ENCODE peak calls at places on chromosomes 11 and 22, in seven cellular contexts. J, I, V, T, N, O and U are unnamed samples.

GRCh38 chr22:46660604-46661201 is 40.5 kb downstream of the GRAMD4 start:
- DNase-seq in T (no peak), J (no peak), O (no peak), I (peak; percentile 65), V (no peak), N (peak; percentile 93), U (no peak)

GRCh38 chr11:65434667-65435179 is 12.1 kb downstream of the NEAT1 start:
- DNase-seq in N (no peak), T (no peak), I (no peak), J (no peak), O (no peak), V (no peak), U (no peak)

GRCh38 chr22:36386900-36387663 is 685 bp downstream of the MYH9 start:
- DNase-seq in V (no peak), I (peak; percentile 81), N (no peak), J (no peak), T (no peak), O (peak; percentile 64), U (no peak)

GRCh38 chr11:83006877-83007330 is 64.8 kb downstream of the RAB30 start:
- DNase-seq in I (peak; percentile 66), V (no peak), T (no peak), J (no peak), O (peak; percentile 58), N (no peak), U (no peak)

GRCh38 chr11:68471360-68472340 is 11.1 kb downstream of the PPP6R3 start:
- DNase-seq in T (no peak), O (peak; percentile 50), V (no peak), I (peak; percentile 37), J (peak; percentile 64), N (no peak), U (peak; percentile 46)

GRCh38 chr11:88631497-88631896 is 294.0 kb upstream of the CTSC start:
- DNase-seq in J (peak; percentile 14), N (no peak), T (no peak), O (no peak), I (no peak), V (no peak), U (no peak)

GRCh38 chr11:60905551-60906113 is 753 bp downstream of the PRPF19 start:
- DNase-seq in T (no peak), I (peak; percentile 41), J (peak; percentile 36), N (no peak), V (no peak), O (no peak), U (no peak)

GRCh38 chr11:20647976-20648565 is 21.3 kb upstream of the NELL1 start:
- DNase-seq in N (peak; percentile 46), I (peak; percentile 51), J (peak; percentile 22), O (peak; percentile 74), T (no peak), V (no peak), U (peak; percentile 12)

GRCh38 chr11:123020968-123021367 is 39.3 kb upstream of the BSX start:
- DNase-seq in N (peak; percentile 19), J (peak; percentile 27), T (no peak), I (peak; percentile 16), V (no peak), O (peak; percentile 79), U (no peak)

GRCh38 chr11:109363682-109364081 is 58.3 kb upstream of the C11orf87 start:
- DNase-seq in T (no peak), V (no peak), N (no peak), J (no peak), I (no peak), O (no peak), U (no peak)

GRCh38 chr22:42711281-42711731 is 9.4 kb downstream of the A4GALT start:
- DNase-seq in I (no peak), N (no peak), T (no peak), V (no peak), J (peak; percentile 22), O (no peak), U (no peak)

GRCh38 chr11:94722735-94723134 is 45.4 kb upstream of the AMOTL1 start:
- DNase-seq in I (no peak), N (no peak), J (no peak), O (no peak), V (no peak), T (no peak), U (no peak)

GRCh38 chr11:94330789-94331188 is 26.4 kb downstream of the IZUMO1R start:
- DNase-seq in N (no peak), T (no peak), I (no peak), V (no peak), J (no peak), O (no peak), U (no peak)

GRCh38 chr11:33266418-33267215 is 9.4 kb downstream of the HIPK3 start:
- DNase-seq in V (no peak), J (peak; percentile 57), T (no peak), I (peak; percentile 72), N (no peak), O (no peak), U (no peak)

GRCh38 chr11:69468911-69469885 is 12.3 kb upstream of the LINC01488 start:
- DNase-seq in V (no peak), I (no peak), N (no peak), J (no peak), T (no peak), O (no peak), U (no peak)

GRCh38 chr22:39490135-39490798 is 11.8 kb upstream of the MIEF1 start:
- DNase-seq in T (peak; percentile 20), V (peak; percentile 22), J (peak; percentile 56), O (peak; percentile 94), N (peak; percentile 91), I (peak; percentile 83), U (no peak)